ENCODE peak calls at places on chromosomes 12 and 14, in eight cellular contexts. I is endodermal cell; B is activated CD4-positive, alpha-beta T cell treated with anti-CD3 and anti-CD28 coated beads, Interleukin-2, amount 50 U/mL, for 1 hour; Z is activated CD8-positive, alpha-beta memory T cell treated with anti-CD3 and anti-CD28 coated beads, Interleukin-2, amount 10 ng/mL, durations not matched to agents 7 days and 5 days; D is K562; Y is stimulated activated CD4-positive, alpha-beta T cell treated with anti-CD3 and anti-CD28 coated beads, Interleukin-2, amount 100 ng/mL, for 4 hours; O is activated naive CD8-positive, alpha-beta T cell treated with anti-CD3 and anti-CD28 coated beads, Interleukin-2, amount 50 U/mL, for 24 hours; N is PC-3. K is an unnamed sample.

GRCh38 chr14:105855246-105855892 is 329.0 kb downstream of the TMEM121 start:
- DNase-seq in I (peak), B (no peak), Z (peak), D (no peak), Y (no peak), O (no peak), N (no peak), K (no peak)

GRCh38 chr12:15962760-15963159 is 51.6 kb downstream of the DERA start:
- DNase-seq in I (no peak), B (no peak), Z (no peak), D (no peak), Y (no peak), O (no peak), N (peak), K (no peak)

GRCh38 chr12:122184522-122184921 is 1.6 kb downstream of the LRRC43 start:
- DNase-seq in I (no peak), B (no peak), Z (no peak), D (no peak), Y (no peak), O (no peak), N (no peak), K (no peak)

GRCh38 chr14:53218161-53218560 is 65.0 kb upstream of the DDHD1 start:
- DNase-seq in I (no peak), B (no peak), Z (no peak), D (no peak), Y (no peak), O (no peak), N (no peak), K (no peak)

GRCh38 chr12:109273354-109273753 is 35.7 kb downstream of the FOXN4 start:
- DNase-seq in I (peak), B (no peak), Z (no peak), D (no peak), Y (no peak), O (no peak), N (no peak), K (no peak)

GRCh38 chr12:87603727-87604126 is 425.5 kb downstream of the C12orf50 start:
- DNase-seq in I (no peak), B (no peak), Z (no peak), D (no peak), Y (no peak), O (no peak), N (no peak), K (no peak)

GRCh38 chr12:22978962-22979361 is 354.0 kb downstream of the ETNK1 start:
- DNase-seq in I (no peak), B (no peak), Z (no peak), D (no peak), Y (no peak), O (no peak), N (peak), K (no peak)

GRCh38 chr12:122793685-122794106 is 19.3 kb downstream of the CCDC62 start:
- DNase-seq in I (peak), B (no peak), Z (no peak), D (peak), Y (no peak), O (no peak), N (peak), K (peak)

GRCh38 chr14:50829472-50830043 is 1.4 kb downstream of the NIN start:
- DNase-seq in I (no peak), B (no peak), Z (no peak), D (no peak), Y (no peak), O (no peak), N (no peak), K (no peak)

K was measured in HuH-7.